ENCODE peak calls at places on chromosomes 3 and 15, in seven cellular contexts. H is Peyer's patch, M is ureter, U is stromal cell of bone marrow, Q is stomach, G is left ventricle myocardium inferior, I is NCI-H524. O is an unnamed sample.

GRCh38 chr3:127676921-127677351 is 4.2 kb downstream of the ABTB1 start:
- DNase-seq in M (peak; percentile 41), H (no peak), U (no peak), I (no peak), G (peak; percentile 13), Q (peak; percentile 20), O (no peak)

GRCh38 chr3:188594137-188594536 is 440.2 kb downstream of the LPP start:
- DNase-seq in G (no peak), U (peak; percentile 78), H (no peak), Q (no peak), I (no peak), M (no peak), O (no peak)

GRCh38 chr15:71780349-71780976 is 29.9 kb upstream of the NR2E3 start:
- DNase-seq in H (peak; percentile 25), M (no peak), Q (no peak), I (peak; percentile 52), U (peak; percentile 43), G (no peak), O (no peak)

GRCh38 chr3:411183-411681 is 214.7 kb downstream of the CHL1 start:
- DNase-seq in U (no peak), H (no peak), Q (no peak), G (no peak), I (no peak), M (no peak), O (no peak)

GRCh38 chr3:159733194-159733860 is 255.3 kb upstream of the IL12A start:
- DNase-seq in H (no peak), I (no peak), M (no peak), Q (no peak), U (peak; percentile 27), G (no peak), O (no peak)

GRCh38 chr3:133792171-133792763 is 13.3 kb upstream of the SRPRB start:
- DNase-seq in Q (no peak), I (peak; percentile 13), H (no peak), M (no peak), U (no peak), G (no peak), O (no peak)

GRCh38 chr3:182238141-182238540 is 526.4 kb downstream of the SOX2 start:
- DNase-seq in G (peak; percentile 22), U (no peak), H (no peak), M (no peak), Q (no peak), I (no peak), O (no peak)

GRCh38 chr3:13110678-13111116 is 37.5 kb upstream of the IQSEC1 start:
- DNase-seq in I (peak; percentile 92), U (no peak), G (peak; percentile 6), H (peak; percentile 87), Q (no peak), M (peak; percentile 61), O (peak; percentile 62)

GRCh38 chr15:66838202-66838601 is 136.2 kb downstream of the SMAD6 start:
- DNase-seq in I (no peak), G (no peak), U (no peak), Q (no peak), M (no peak), H (no peak), O (no peak)

GRCh38 chr15:99967841-99968371 is 234.7 kb upstream of the LYSMD4 start:
- DNase-seq in H (no peak), I (no peak), Q (peak; percentile 18), G (no peak), U (no peak), M (no peak), O (no peak)

GRCh38 chr3:182769673-182770072 is 23.6 kb upstream of the ATP11B start:
- DNase-seq in I (no peak), G (no peak), M (no peak), Q (no peak), U (no peak), H (no peak), O (no peak)

GRCh38 chr3:143668385-143668784 is 179.9 kb downstream of the SLC9A9 start:
- DNase-seq in Q (no peak), H (no peak), I (no peak), G (no peak), M (no peak), U (no peak), O (no peak)

GRCh38 chr15:70100495-70101331 is 3.0 kb upstream of the TLE3 start:
- DNase-seq in I (peak; percentile 73), Q (peak; percentile 63), G (peak; percentile 39), U (no peak), H (peak; percentile 60), M (no peak), O (peak; percentile 72)

O was measured in left colon.